ENCODE peak calls at places on chromosomes 4 and X, in four cellular contexts. A is sigmoid colon, W is HCT116, V is body of pancreas. O is an unnamed sample.

GRCh38 chrX:102745513-102746133 is 25.1 kb downstream of the GPRASP3 start:
- DNase-seq in W (no peak), A (peak; percentile 64), V (no peak), O (peak; percentile 21)

GRCh38 chrX:54358424-54359211 is 772 bp upstream of the WNK3 start:
- DNase-seq in W (no peak), V (peak; percentile 22), A (peak; percentile 69), O (peak; percentile 63)

GRCh38 chr4:105092356-105092755 is 54.3 kb upstream of the TET2 start:
- DNase-seq in A (no peak), W (no peak), V (no peak), O (no peak)

GRCh38 chr4:164821711-164822110 is 55.3 kb upstream of the APELA start:
- DNase-seq in A (no peak), V (no peak), W (no peak), O (no peak)

GRCh38 chr4:13059015-13059414 is 425.1 kb downstream of the RAB28 start:
- DNase-seq in V (no peak), A (no peak), W (no peak), O (no peak)

GRCh38 chr4:168549145-168549544 is 52.3 kb downstream of the PALLD start:
- DNase-seq in A (no peak), W (no peak), V (no peak), O (no peak)

GRCh38 chr4:39855909-39856512 is 121.7 kb downstream of the PDS5A start:
- DNase-seq in A (no peak), W (no peak), V (no peak), O (no peak)

GRCh38 chrX:140123446-140123845 is 158.1 kb upstream of the CXorf66 start:
- DNase-seq in W (no peak), V (no peak), A (no peak), O (no peak)

GRCh38 chrX:68432648-68433047 is 647 bp downstream of the OPHN1 start:
- DNase-seq in W (no peak), A (no peak), V (no peak), O (no peak)

GRCh38 chrX:74523870-74524735 is 90.3 kb downstream of the RLIM start:
- DNase-seq in A (no peak), W (peak; percentile 13), V (no peak), O (no peak)

GRCh38 chrX:2848806-2849420 is 20.2 kb downstream of the GYG2 start:
- DNase-seq in A (no peak), W (no peak), V (no peak), O (no peak)

GRCh38 chrX:134676440-134676839 is 18.2 kb upstream of the PLAC1 start:
- DNase-seq in W (no peak), V (no peak), A (no peak), O (no peak)

GRCh38 chr4:3320361-3321023 is 27.7 kb downstream of the RGS12 start:
- DNase-seq in V (peak; percentile 6), A (peak; percentile 42), W (no peak), O (peak; percentile 38)

GRCh38 chr4:53478671-53479456 is 101.4 kb downstream of the FIP1L1 start:
- DNase-seq in A (no peak), V (no peak), W (no peak), O (no peak)

GRCh38 chr4:148364525-148364924 is 77.7 kb downstream of the NR3C2 start:
- DNase-seq in A (no peak), W (no peak), V (no peak), O (no peak)

GRCh38 chrX:47804315-47804714 is 32.4 kb upstream of the ZNF81 start:
- DNase-seq in A (no peak), W (no peak), V (no peak), O (no peak)
- TF ChIP-seq POLR2A in A (no peak), W (no peak), V (no peak), O (no peak)

DNA sequence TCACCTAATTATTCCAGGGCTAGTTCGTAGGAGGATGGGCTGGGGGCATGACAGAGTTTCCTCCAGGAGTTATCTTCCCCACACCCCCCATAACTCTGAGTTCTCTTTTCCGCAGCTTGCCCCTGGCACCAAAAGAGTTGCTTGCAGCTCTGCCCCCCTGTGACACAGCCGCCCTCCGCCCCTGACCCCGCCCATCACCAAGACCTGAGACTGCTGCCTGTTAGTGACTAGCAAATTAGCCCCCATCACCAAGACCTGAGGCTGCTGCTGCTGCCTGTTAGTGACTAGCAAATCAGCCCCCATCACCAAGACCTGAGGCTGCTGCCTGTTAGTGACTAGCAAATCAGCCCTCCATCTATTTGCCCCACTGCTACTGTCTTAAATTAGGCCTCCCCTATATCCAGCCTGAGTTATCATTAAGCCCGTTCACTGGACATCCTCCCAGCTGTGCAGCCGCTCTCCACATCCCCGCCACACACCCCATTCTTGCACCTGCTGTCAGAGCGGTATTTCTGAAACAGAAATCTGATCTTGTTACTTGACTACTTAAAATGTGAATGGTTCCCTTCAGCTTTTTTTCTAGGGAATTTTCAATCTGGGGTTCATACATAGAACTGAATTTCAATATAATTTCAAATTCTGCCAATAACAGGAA is 1.5 kb upstream of the PAPSS1 start:
- DNase-seq in W (no peak), A (no peak), V (no peak), O (no peak)
- H3K4me1 ChIP-seq in W (peaks cover 8% of the 10 kb centered on the region), A (no peaks in the 10 kb centered on the region), V (peaks cover 23% of the 10 kb centered on the region), O (peaks cover 5% of the 10 kb centered on the region)

GRCh38 chr4:7362862-7363430 is 71.8 kb downstream of the PSAPL1 start:
- DNase-seq in W (no peak), A (no peak), V (no peak), O (no peak)

GRCh38 chr4:7365472-7366179 is 69.1 kb downstream of the PSAPL1 start:
- DNase-seq in W (no peak), A (no peak), V (no peak), O (no peak)

GRCh38 chr4:7366958-7367353 is 67.8 kb downstream of the PSAPL1 start:
- DNase-seq in V (no peak), W (no peak), A (peak; percentile 30), O (no peak)

GRCh38 chr4:7366180-7366957 is 68.4 kb downstream of the PSAPL1 start:
- DNase-seq in W (no peak), A (peak; percentile 40), V (no peak), O (no peak)

GRCh38 chr4:7364979-7365378 is 69.8 kb downstream of the PSAPL1 start:
- DNase-seq in V (no peak), A (no peak), W (no peak), O (no peak)
- TF ChIP-seq POLR2A in V (no peak), A (no peak), W (no peak), O (no peak)

DNA sequence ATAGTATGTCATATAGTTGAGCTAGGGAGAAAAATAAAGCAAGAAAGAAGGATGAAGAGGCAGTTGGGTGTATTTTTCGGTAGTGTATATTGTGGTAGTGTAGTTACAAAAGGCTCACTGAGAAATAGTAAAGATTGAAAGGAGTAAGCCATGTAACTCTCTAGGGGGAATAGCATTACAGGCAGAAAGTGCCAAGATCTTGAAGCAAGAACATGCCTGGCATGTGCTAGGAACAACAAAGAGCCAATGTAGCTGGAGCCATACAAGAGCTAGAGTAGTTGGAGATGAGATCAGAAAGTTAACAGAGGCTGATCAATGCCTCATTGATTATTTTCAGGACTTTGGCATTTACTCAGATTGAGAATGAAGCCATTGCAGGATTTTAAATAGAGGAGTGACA is 3.0 kb downstream of the ABCE1 start:
- DNase-seq in V (no peak), A (no peak), W (no peak), O (no peak)
- H3K4me1 ChIP-seq in V (peaks cover 43% of the 10 kb centered on the region), A (no peaks in the 10 kb centered on the region), W (peaks cover 4% of the 10 kb centered on the region), O (peaks cover 31% of the 10 kb centered on the region)

GRCh38 chrX:154458116-154458953 is at the start of gene PLXNA3:
- DNase-seq in V (peak; percentile 48), A (no peak), W (no peak), O (no peak)
- TF ChIP-seq POLR2A in V (peak; percentile 21), A (no peak), W (peak; percentile 63), O (peak; percentile 69)

GRCh38 chrX:97597954-97598353 is 714.2 kb downstream of the RPA4 start:
- DNase-seq in V (no peak), W (no peak), A (no peak), O (no peak)

DNA sequence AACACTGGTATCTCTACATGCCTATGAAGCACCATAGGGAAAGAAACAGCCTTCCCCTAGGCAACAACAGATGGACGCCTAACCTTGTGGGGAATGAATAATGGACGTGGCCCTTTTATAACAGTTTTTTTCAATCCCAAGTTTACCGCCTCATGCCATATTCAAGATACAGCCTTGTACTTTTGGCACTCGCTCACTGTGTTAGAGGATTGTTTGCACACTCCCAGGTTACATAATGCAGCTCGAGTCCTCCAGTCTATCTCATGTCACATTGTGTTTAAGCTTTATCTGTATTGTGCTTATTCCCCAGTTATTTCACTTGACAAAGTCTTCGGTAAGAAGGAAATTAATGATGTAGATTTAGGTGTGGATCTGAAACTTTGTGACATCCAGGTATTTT is 711.1 kb downstream of the RPA4 start:
- DNase-seq in W (no peak), A (no peak), V (peak; percentile 13), O (no peak)
- H3K4me1 ChIP-seq in W (no peaks in the 10 kb centered on the region), A (no peaks in the 10 kb centered on the region), V (no peaks in the 10 kb centered on the region), O (peaks cover 2% of the 10 kb centered on the region)

GRCh38 chr4:25913851-25914669 is at the start of gene SMIM20:
- DNase-seq in V (peak; percentile 91), A (peak; percentile 96), W (peak; percentile 78), O (peak; percentile 97)
- TF ChIP-seq POLR2A in V (peak; percentile 59), A (peak; percentile 44), W (peak; percentile 52), O (peak; percentile 70)

GRCh38 chrX:148495156-148495555 is 5.3 kb upstream of the AFF2 start:
- DNase-seq in A (no peak), V (no peak), W (no peak), O (no peak)
- H3K4me1 ChIP-seq in A (no peaks in the 10 kb centered on the region), V (peaks cover 1% of the 10 kb centered on the region), W (no peaks in the 10 kb centered on the region), O (no peaks in the 10 kb centered on the region)

DNA sequence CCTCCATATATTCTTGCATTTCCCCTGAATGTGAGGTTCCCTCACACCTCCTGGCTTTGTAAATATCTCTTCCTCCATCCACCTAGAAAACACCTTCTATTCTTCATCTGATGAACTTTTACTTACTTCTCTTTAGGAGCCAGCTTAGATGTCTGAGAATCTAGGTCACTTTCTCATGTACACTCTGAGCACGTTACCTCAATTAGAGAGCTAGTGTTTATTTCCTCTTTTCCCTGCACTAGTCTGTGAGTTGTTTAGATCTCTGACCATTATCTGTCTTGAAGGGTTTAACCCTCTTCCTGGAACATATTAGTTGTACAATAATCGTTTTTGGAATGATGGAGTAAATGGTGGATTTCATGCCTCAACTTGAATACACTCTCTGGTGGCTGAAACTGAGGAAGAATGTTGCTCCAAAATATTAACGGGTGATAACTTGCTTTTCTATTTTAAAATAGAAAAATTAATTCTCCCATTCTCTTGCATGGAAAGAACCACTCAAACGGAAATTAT is 8.5 kb upstream of the NEIL3 start:
- DNase-seq in A (no peak), V (no peak), W (no peak), O (no peak)
- TF ChIP-seq POLR2A in A (no peak), V (no peak), W (no peak), O (no peak)

O was measured in right lobe of liver.